ENCODE peak calls at places on chromosomes 2 and 18, in five cellular contexts. O is GM12878, M is HepG2, E is A549, P is K562. G is an unnamed sample.
A peak's percentile ranks its signal among the peaks of the same experiment; 100 is the strongest.

GRCh38 chr2:173963323-173963816 is 1.8 kb downstream of the SP3 start:
- DNase-seq in E (peak; percentile 76), P (peak; percentile 78), O (no peak), M (peak; percentile 71), G (peak; percentile 79)

GRCh38 chr18:48249841-48250240 is 159.3 kb downstream of the ZBTB7C start:
- DNase-seq in O (no peak), M (no peak), E (no peak), P (no peak), G (no peak)

GRCh38 chr2:52402128-52402527 is 1365.5 kb upstream of the CHAC2 start:
- DNase-seq in M (no peak), P (no peak), O (no peak), E (no peak), G (no peak)

GRCh38 chr2:2662847-2663356 is 331.8 kb upstream of the MYT1L start:
- DNase-seq in O (no peak), M (no peak), P (no peak), E (no peak), G (no peak)

GRCh38 chr18:35923939-35924338 is 48.5 kb upstream of the RMP24 start:
- DNase-seq in P (no peak), O (no peak), M (no peak), E (no peak), G (no peak)

GRCh38 chr2:101251844-101252407 is 760 bp upstream of the CNOT11 start:
- DNase-seq in M (peak; percentile 77), P (peak; percentile 31), O (no peak), E (peak; percentile 36), G (peak; percentile 82)

GRCh38 chr2:65161551-65162100 is 31.7 kb upstream of the RAB1A start:
- DNase-seq in M (no peak), E (peak; percentile 75), P (no peak), O (no peak), G (peak; percentile 32)

GRCh38 chr2:127107622-127107999 is 657 bp upstream of the BIN1 start:
- DNase-seq in M (no peak), O (no peak), E (peak; percentile 63), P (no peak), G (peak; percentile 63)

GRCh38 chr2:235010117-235010729 is 58.4 kb downstream of the SH3BP4 start:
- DNase-seq in E (no peak), P (no peak), O (no peak), M (no peak), G (no peak)

GRCh38 chr18:69817335-69817935 is 130.2 kb downstream of the CD226 start:
- DNase-seq in E (no peak), P (no peak), M (no peak), O (no peak), G (no peak)

GRCh38 chr2:50368361-50368760 is 663.6 kb downstream of the NRXN1 start:
- DNase-seq in M (no peak), O (no peak), P (no peak), E (no peak), G (no peak)

GRCh38 chr2:238900511-238900910 is 52.6 kb downstream of the TWIST2 start:
- DNase-seq in O (no peak), M (no peak), E (no peak), P (no peak), G (no peak)

GRCh38 chr2:235570256-235570655 is 76.4 kb downstream of the AGAP1 start:
- DNase-seq in P (no peak), E (no peak), M (peak; percentile 28), O (no peak), G (no peak)

GRCh38 chr2:216918088-216918680 is 58.3 kb upstream of the TNP1 start:
- DNase-seq in O (no peak), M (no peak), P (no peak), E (peak; percentile 23), G (no peak)

GRCh38 chr18:44771957-44772917 is 91.5 kb downstream of the SETBP1 start:
- DNase-seq in O (no peak), M (peak; percentile 85), E (peak; percentile 37), P (no peak), G (no peak)

GRCh38 chr2:145744541-145745386 is 1224.8 kb upstream of the ZEB2 start:
- DNase-seq in E (peak; percentile 5), M (no peak), O (no peak), P (peak; percentile 64), G (no peak)

GRCh38 chr18:53639696-53640095 is 584.8 kb downstream of the MBD2 start:
- DNase-seq in P (no peak), E (no peak), M (no peak), O (no peak), G (no peak)

GRCh38 chr2:187884003-187884402 is 329.8 kb upstream of the TFPI start:
- DNase-seq in P (no peak), O (no peak), M (no peak), E (no peak), G (no peak)

GRCh38 chr18:26470011-26470637 is 78.2 kb downstream of the KCTD1 start:
- DNase-seq in E (no peak), M (no peak), P (no peak), O (peak; percentile 67), G (no peak)

GRCh38 chr2:57372237-57372962 is 674.2 kb upstream of the VRK2 start:
- DNase-seq in E (no peak), O (no peak), M (no peak), P (no peak), G (no peak)

GRCh38 chr2:10469955-10470568 is 21.9 kb upstream of the ODC1 start:
- DNase-seq in P (no peak), M (no peak), E (no peak), O (no peak), G (no peak)

GRCh38 chr2:179614121-179614520 is 247.3 kb downstream of the ZNF385B start:
- DNase-seq in M (no peak), P (no peak), O (no peak), E (no peak), G (no peak)

GRCh38 chr18:45169610-45170009 is 445.7 kb upstream of the SLC14A2 start:
- DNase-seq in E (peak; percentile 41), O (no peak), P (no peak), M (no peak), G (no peak)

GRCh38 chr2:73255907-73256617 is 22.0 kb downstream of the CCT7 start:
- DNase-seq in M (no peak), E (no peak), P (no peak), O (no peak), G (peak; percentile 19)

GRCh38 chr2:219247678-219248642 is 2.7 kb downstream of the STK16 start:
- DNase-seq in O (no peak), M (no peak), P (peak; percentile 29), E (peak; percentile 53), G (peak; percentile 54)

GRCh38 chr2:239262484-239263230 is 138.2 kb downstream of the HDAC4 start:
- DNase-seq in O (no peak), E (no peak), P (no peak), M (no peak), G (no peak)

GRCh38 chr2:234044157-234044556 is 6.3 kb upstream of the SPP2 start:
- DNase-seq in E (peak; percentile 66), O (no peak), M (no peak), P (no peak), G (no peak)

GRCh38 chr2:101699191-101699938 is 1.9 kb downstream of the MAP4K4 start:
- DNase-seq in O (no peak), M (no peak), E (no peak), P (no peak), G (no peak)

GRCh38 chr2:134504586-134505336 is 214.0 kb downstream of the TMEM163 start:
- DNase-seq in E (no peak), P (no peak), M (no peak), O (no peak), G (no peak)

GRCh38 chr2:106977707-106978106 is 91.7 kb upstream of the ST6GAL2 start:
- DNase-seq in M (no peak), E (no peak), O (no peak), P (no peak), G (no peak)

GRCh38 chr2:237293966-237294365 is 120.0 kb downstream of the COL6A3 start:
- DNase-seq in P (no peak), O (no peak), E (no peak), M (no peak), G (no peak)

GRCh38 chr2:193518061-193518817 is 1323.5 kb upstream of the TMEFF2 start:
- DNase-seq in O (no peak), M (no peak), E (peak; percentile 57), P (no peak), G (peak; percentile 12)

GRCh38 chr2:222878877-222879601 is 18.2 kb downstream of the ACSL3 start:
- DNase-seq in M (peak; percentile 42), O (no peak), P (no peak), E (peak; percentile 27), G (no peak)

GRCh38 chr18:51361130-51361860 is 163.8 kb upstream of the MEX3C start:
- DNase-seq in M (peak; percentile 60), P (peak; percentile 29), O (peak; percentile 11), E (no peak), G (no peak)

GRCh38 chr18:2948038-2948437 is 64.9 kb downstream of the LPIN2 start:
- DNase-seq in E (peak; percentile 54), O (no peak), P (peak; percentile 32), M (peak; percentile 23), G (peak; percentile 57)
- TF ChIP-seq CTCF in E (peak; percentile 47), O (no peak), P (no peak), M (peak; percentile 30), G (peak; percentile 56)

DNA sequence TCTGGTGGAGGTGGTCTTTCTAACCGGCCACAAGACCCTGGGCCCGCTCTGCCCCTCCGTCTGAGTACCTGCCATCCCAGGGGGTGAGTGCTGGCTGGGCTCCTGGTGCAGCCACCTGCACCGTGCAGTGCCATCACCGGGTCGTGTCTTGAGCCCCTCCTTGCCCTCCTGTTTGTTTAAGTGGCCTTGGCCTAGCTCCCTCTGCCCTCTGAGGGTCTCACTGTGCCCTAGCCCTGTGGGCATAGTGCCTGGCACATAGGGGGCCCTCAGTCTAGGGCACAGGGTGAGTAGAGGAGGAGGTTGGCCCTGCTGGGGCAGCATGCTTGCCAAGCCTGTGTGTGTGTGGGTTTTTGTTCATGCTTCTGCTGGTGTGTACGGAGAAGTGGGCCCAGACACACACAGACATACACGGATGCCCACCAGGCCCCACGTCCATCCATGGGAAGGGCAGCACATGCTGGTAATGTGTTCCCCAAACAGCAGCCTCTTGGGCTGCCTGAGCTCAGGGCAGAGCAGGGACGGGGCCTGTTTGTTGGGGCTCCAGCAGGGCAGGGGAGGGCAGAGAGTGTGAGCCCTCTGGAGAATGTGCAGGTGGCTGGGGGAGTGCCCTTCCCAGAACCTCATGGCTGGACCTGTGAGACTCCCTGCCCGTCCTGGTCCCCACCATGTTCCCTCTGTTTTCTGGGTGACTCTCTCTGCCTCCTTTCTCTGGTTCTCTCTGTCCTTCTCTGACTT is 94.6 kb downstream of the GLI2 start:
- DNase-seq in E (no peak), M (no peak), P (no peak), O (no peak), G (no peak)
- TF ChIP-seq JUNB in E (no peak), M (no peak), P (no peak), O (no peak), G (no peak)

GRCh38 chr18:306608-307255 is 38.9 kb upstream of the THOC1 start:
- DNase-seq in O (no peak), E (no peak), P (peak; percentile 60), M (no peak), G (no peak)
- TF ChIP-seq CTCF in O (no peak), E (no peak), P (no peak), M (no peak), G (no peak)

DNA sequence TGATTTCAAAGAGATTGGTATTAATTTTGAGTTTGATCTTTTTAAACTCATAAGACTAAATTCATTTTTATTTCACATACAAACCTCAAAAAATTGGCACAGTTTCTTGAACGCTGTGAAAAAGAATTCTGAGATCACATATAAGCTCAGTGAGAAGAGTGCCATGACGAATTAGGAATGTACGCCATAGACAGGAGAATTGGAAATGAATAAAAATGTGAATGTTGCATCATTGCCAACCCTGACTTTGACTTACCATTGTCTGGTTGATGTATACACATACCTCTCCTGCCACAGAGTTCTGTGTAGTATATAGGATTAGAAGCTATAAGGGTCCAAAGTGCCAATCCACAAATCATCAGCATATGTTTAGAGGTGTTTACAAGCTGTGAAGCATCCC is 290.3 kb upstream of the ZC3H15 start:
- DNase-seq in P (no peak), M (peak; percentile 7), E (no peak), O (no peak), G (no peak)
- TF ChIP-seq JUNB in P (no peak), M (no peak), E (no peak), O (no peak), G (no peak)